ENCODE peak calls at places on chromosome 1, in six cellular contexts. One of them, this sample, is unnamed.

GRCh38 chr1:5423109-5423508 is 569.1 kb downstream of the NPHP4 start:
- DNase-seq in HCT116: no peak
- DNase-seq in K562: no peak
- DNase-seq in H1: no peak
- DNase-seq in GM12878: no peak
- DNase-seq in HepG2: no peak
- DNase-seq in this sample: no peak

GRCh38 chr1:246051909-246052518 is 455.1 kb downstream of the SMYD3 start:
- DNase-seq in HCT116: no peak
- DNase-seq in K562: no peak
- DNase-seq in H1: no peak
- DNase-seq in GM12878: no peak
- DNase-seq in HepG2: no peak
- DNase-seq in this sample: no peak

GRCh38 chr1:109394591-109395281 is 3.0 kb downstream of the SORT1 start:
- DNase-seq in HCT116: no peak
- DNase-seq in K562: no peak
- DNase-seq in H1: no peak
- DNase-seq in GM12878: no peak
- DNase-seq in HepG2: no peak
- DNase-seq in this sample: no peak

GRCh38 chr1:94000531-94001282 is 91.5 kb upstream of the GCLM start:
- DNase-seq in HCT116: no peak
- DNase-seq in K562: no peak
- DNase-seq in H1: no peak
- DNase-seq in GM12878: no peak
- DNase-seq in HepG2: no peak
- DNase-seq in this sample: no peak

GRCh38 chr1:156914440-156914856 is 6.0 kb upstream of the LRRC71 start:
- DNase-seq in HCT116: no peak
- DNase-seq in K562: peak
- DNase-seq in H1: no peak
- DNase-seq in GM12878: no peak
- DNase-seq in HepG2: no peak
- DNase-seq in this sample: no peak

GRCh38 chr1:226654508-226655124 is 84.5 kb downstream of the ITPKB start:
- DNase-seq in HCT116: no peak
- DNase-seq in K562: no peak
- DNase-seq in H1: no peak
- DNase-seq in GM12878: no peak
- DNase-seq in HepG2: no peak
- DNase-seq in this sample: no peak

GRCh38 chr1:233107130-233107529 is 156.7 kb downstream of the NTPCR start:
- DNase-seq in HCT116: no peak
- DNase-seq in K562: no peak
- DNase-seq in H1: no peak
- DNase-seq in GM12878: no peak
- DNase-seq in HepG2: no peak
- DNase-seq in this sample: no peak

GRCh38 chr1:57353589-57353988 is 70.3 kb downstream of the DAB1 start:
- DNase-seq in HCT116: no peak
- DNase-seq in K562: no peak
- DNase-seq in H1: no peak
- DNase-seq in GM12878: no peak
- DNase-seq in HepG2: no peak
- DNase-seq in this sample: no peak

GRCh38 chr1:115469703-115470476 is 131.8 kb upstream of the NGF start:
- DNase-seq in HCT116: peak
- DNase-seq in K562: peak
- DNase-seq in H1: peak
- DNase-seq in GM12878: no peak
- DNase-seq in HepG2: peak
- DNase-seq in this sample: peak

GRCh38 chr1:29513357-29513756 is 277.0 kb downstream of the PTPRU start:
- DNase-seq in HCT116: peak
- DNase-seq in K562: peak
- DNase-seq in H1: peak
- DNase-seq in GM12878: peak
- DNase-seq in HepG2: peak
- DNase-seq in this sample: peak

GRCh38 chr1:169890761-169891538 is 2.7 kb downstream of the SCYL3 start:
- DNase-seq in HCT116: no peak
- DNase-seq in K562: no peak
- DNase-seq in H1: no peak
- DNase-seq in GM12878: peak
- DNase-seq in HepG2: no peak
- DNase-seq in this sample: no peak

GRCh38 chr1:153791856-153792253 is 16.6 kb downstream of the SLC27A3 start:
- DNase-seq in HCT116: no peak
- DNase-seq in K562: no peak
- DNase-seq in H1: no peak
- DNase-seq in GM12878: no peak
- DNase-seq in HepG2: no peak
- DNase-seq in this sample: no peak

GRCh38 chr1:164774819-164775654 is 216.1 kb downstream of the PBX1 start:
- DNase-seq in HCT116: no peak
- DNase-seq in K562: peak
- DNase-seq in H1: no peak
- DNase-seq in GM12878: no peak
- DNase-seq in HepG2: no peak
- DNase-seq in this sample: no peak

GRCh38 chr1:161779393-161779792 is 13.3 kb downstream of the ATF6 start:
- DNase-seq in HCT116: no peak
- DNase-seq in K562: no peak
- DNase-seq in H1: no peak
- DNase-seq in GM12878: no peak
- DNase-seq in HepG2: no peak
- DNase-seq in this sample: no peak

GRCh38 chr1:34929853-34930701 is 627 bp upstream of the DLGAP3 start:
- DNase-seq in HCT116: no peak
- DNase-seq in K562: no peak
- DNase-seq in H1: peak
- DNase-seq in GM12878: no peak
- DNase-seq in HepG2: no peak
- DNase-seq in this sample: peak

GRCh38 chr1:53370369-53370961 is 42.6 kb upstream of the LRP8 start:
- DNase-seq in HCT116: no peak
- DNase-seq in K562: no peak
- DNase-seq in H1: peak
- DNase-seq in GM12878: no peak
- DNase-seq in HepG2: no peak
- DNase-seq in this sample: no peak

GRCh38 chr1:91120915-91121314 is 99.1 kb upstream of the ZNF644 start:
- DNase-seq in HCT116: no peak
- DNase-seq in K562: no peak
- DNase-seq in H1: peak
- DNase-seq in GM12878: no peak
- DNase-seq in HepG2: no peak
- DNase-seq in this sample: no peak
- H3K9ac ChIP-seq in HCT116: no peak
- H3K9ac ChIP-seq in K562: no peak
- H3K9ac ChIP-seq in H1: no peak
- H3K9ac ChIP-seq in GM12878: no peak
- H3K9ac ChIP-seq in HepG2: no peak
- H3K9ac ChIP-seq in this sample: no peak

DNA sequence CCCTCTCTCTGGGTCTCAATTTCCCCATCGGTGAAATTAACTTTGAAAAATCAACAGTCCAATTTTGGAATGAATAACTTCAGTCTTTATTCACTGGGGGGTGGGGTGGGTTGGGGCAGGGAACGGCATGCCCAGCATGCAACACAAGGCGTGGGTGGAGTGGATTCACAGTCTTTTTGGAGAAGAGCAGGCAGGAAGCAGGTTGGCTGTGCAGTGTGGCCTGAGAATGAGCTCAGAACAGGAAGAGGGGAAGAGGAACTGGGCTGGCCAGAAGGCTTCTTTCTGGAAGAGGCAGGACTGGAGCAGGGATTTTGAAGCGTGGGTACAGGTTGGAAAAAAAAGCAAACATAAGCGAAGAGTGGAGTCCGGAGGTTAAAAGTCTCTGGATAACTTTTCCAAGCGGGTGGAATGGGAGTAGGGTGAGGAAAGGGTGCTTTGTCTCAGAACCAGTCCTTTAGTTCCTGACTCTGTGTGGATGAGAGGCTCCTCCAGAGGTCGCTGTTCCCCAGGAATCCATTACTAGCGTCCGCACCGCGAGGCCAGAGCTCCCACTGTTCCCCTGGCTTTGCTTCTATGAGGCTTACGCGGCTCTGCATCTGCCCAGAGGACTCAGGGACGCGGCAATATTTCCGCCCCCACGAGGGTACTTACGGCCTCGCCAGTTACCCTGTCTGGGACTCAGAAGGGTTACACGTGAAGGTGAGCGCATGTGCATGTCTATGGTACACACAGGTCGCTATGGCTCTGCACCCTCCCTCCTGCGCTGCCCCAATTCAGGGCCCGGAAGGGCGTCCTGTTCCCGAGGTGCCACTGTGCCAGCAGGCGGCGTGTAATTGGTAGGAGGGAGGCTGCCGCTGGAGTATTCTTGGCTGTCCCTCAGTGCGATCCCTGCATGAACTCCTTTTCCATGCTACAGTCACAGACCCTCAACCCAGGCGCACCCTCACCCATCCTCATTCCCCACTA is 5.5 kb upstream of the FOXD2 start:
- DNase-seq in HCT116: no peak
- DNase-seq in K562: peak
- DNase-seq in H1: peak
- DNase-seq in GM12878: peak
- DNase-seq in HepG2: peak
- DNase-seq in this sample: peak
- TF ChIP-seq ZNF274 in HCT116: no peak
- TF ChIP-seq ZNF274 in K562: no peak
- TF ChIP-seq ZNF274 in H1: no peak
- TF ChIP-seq ZNF274 in GM12878: no peak
- TF ChIP-seq ZNF274 in HepG2: no peak
- TF ChIP-seq ZNF274 in this sample: no peak

GRCh38 chr1:196651637-196652215 is at the start of gene CFH:
- DNase-seq in HCT116: no peak
- DNase-seq in K562: peak
- DNase-seq in H1: no peak
- DNase-seq in GM12878: no peak
- DNase-seq in HepG2: no peak
- DNase-seq in this sample: no peak
- H3K4me3 ChIP-seq in HCT116: no peak
- H3K4me3 ChIP-seq in K562: peak
- H3K4me3 ChIP-seq in H1: no peak
- H3K4me3 ChIP-seq in GM12878: no peak
- H3K4me3 ChIP-seq in HepG2: no peak
- H3K4me3 ChIP-seq in this sample: no peak

GRCh38 chr1:203426870-203427269 is 48.7 kb upstream of the PRELP start:
- DNase-seq in HCT116: no peak
- DNase-seq in K562: no peak
- DNase-seq in H1: no peak
- DNase-seq in GM12878: no peak
- DNase-seq in HepG2: no peak
- DNase-seq in this sample: no peak
- H3K9ac ChIP-seq in HCT116: no peak
- H3K9ac ChIP-seq in K562: no peak
- H3K9ac ChIP-seq in H1: no peak
- H3K9ac ChIP-seq in GM12878: no peak
- H3K9ac ChIP-seq in HepG2: no peak
- H3K9ac ChIP-seq in this sample: no peak

DNA sequence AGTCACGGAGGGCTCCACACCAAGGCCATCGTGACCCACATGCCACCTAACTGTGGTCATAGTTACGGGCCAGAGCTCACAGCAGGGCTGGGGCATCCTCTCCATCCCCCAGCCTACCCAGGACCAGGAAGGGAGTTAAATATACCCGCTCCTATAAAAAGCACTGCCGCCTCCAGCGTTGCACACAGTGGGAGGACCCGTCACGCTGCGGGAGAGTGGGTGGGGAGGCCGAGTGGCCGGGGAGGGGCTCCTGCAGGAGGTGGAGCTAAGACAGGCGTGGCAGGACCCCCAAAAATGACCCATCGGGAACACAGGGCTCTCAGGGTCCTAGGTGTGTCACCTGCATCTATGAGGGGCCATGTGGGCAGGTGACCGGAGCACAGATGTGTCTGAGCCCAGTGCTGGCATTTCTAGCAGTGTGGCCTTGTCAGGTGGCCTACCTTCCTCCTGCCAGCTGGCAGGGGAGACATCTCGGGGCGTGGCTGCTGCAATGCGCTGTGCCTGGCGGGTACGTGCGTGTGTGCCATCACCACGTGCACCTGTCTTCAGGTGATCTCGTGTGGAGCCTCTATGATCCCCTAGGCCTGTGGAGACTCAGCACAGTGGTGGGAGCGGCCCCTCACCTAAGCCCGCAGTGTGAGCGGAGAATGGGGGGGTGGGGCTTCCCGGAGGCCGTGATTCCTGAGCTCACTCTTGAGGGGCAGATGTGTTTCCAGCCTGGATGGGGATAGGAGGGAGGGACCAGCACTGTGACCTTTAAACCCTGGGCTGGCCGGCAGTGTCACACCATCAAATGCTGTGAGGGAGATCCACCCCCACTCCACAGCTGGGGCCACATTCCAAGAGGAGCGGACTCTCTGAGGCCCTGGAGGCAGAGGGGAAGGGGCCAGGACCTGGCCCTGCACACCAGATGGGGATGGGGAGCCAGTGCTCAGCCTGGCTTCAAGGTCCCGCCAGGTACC is 17.7 kb downstream of the AGRN start:
- DNase-seq in HCT116: no peak
- DNase-seq in K562: no peak
- DNase-seq in H1: no peak
- DNase-seq in GM12878: no peak
- DNase-seq in HepG2: peak
- DNase-seq in this sample: no peak
- TF ChIP-seq ZNF274 in HCT116: no peak
- TF ChIP-seq ZNF274 in K562: no peak
- TF ChIP-seq ZNF274 in H1: no peak
- TF ChIP-seq ZNF274 in GM12878: no peak
- TF ChIP-seq ZNF274 in HepG2: no peak
- TF ChIP-seq ZNF274 in this sample: no peak

GRCh38 chr1:85579619-85580018 is 942 bp upstream of the CCN1 start:
- DNase-seq in HCT116: no peak
- DNase-seq in K562: no peak
- DNase-seq in H1: peak
- DNase-seq in GM12878: no peak
- DNase-seq in HepG2: no peak
- DNase-seq in this sample: no peak
- H3K4me3 ChIP-seq in HCT116: no peak
- H3K4me3 ChIP-seq in K562: peak
- H3K4me3 ChIP-seq in H1: peak
- H3K4me3 ChIP-seq in GM12878: no peak
- H3K4me3 ChIP-seq in HepG2: peak
- H3K4me3 ChIP-seq in this sample: peak

GRCh38 chr1:18300376-18300775 is 180.4 kb upstream of the KLHDC7A start:
- DNase-seq in HCT116: no peak
- DNase-seq in K562: no peak
- DNase-seq in H1: no peak
- DNase-seq in GM12878: no peak
- DNase-seq in HepG2: no peak
- DNase-seq in this sample: no peak

GRCh38 chr1:18302788-18303413 is 177.8 kb upstream of the KLHDC7A start:
- DNase-seq in HCT116: peak
- DNase-seq in K562: peak
- DNase-seq in H1: peak
- DNase-seq in GM12878: no peak
- DNase-seq in HepG2: no peak
- DNase-seq in this sample: no peak

GRCh38 chr1:18297896-18298648 is 182.7 kb upstream of the KLHDC7A start:
- DNase-seq in HCT116: no peak
- DNase-seq in K562: no peak
- DNase-seq in H1: peak
- DNase-seq in GM12878: no peak
- DNase-seq in HepG2: no peak
- DNase-seq in this sample: peak

GRCh38 chr1:18304151-18304869 is 176.4 kb upstream of the KLHDC7A start:
- DNase-seq in HCT116: no peak
- DNase-seq in K562: no peak
- DNase-seq in H1: no peak
- DNase-seq in GM12878: no peak
- DNase-seq in HepG2: no peak
- DNase-seq in this sample: no peak

GRCh38 chr1:18299441-18300338 is 181.0 kb upstream of the KLHDC7A start:
- DNase-seq in HCT116: peak
- DNase-seq in K562: peak
- DNase-seq in H1: peak
- DNase-seq in GM12878: no peak
- DNase-seq in HepG2: peak
- DNase-seq in this sample: no peak
- H3K9ac ChIP-seq in HCT116: no peak
- H3K9ac ChIP-seq in K562: no peak
- H3K9ac ChIP-seq in H1: no peak
- H3K9ac ChIP-seq in GM12878: no peak
- H3K9ac ChIP-seq in HepG2: no peak
- H3K9ac ChIP-seq in this sample: no peak